ENCODE peak calls at places on chromosome 11, in four cellular contexts. K is caudate nucleus; D is stimulated activated CD4-positive, alpha-beta T cell treated with anti-CD3 and anti-CD28 coated beads, Interleukin-1b, Interleukin-23, amount 100 ng/mL, for 1 hour; V is uterus. F is an unnamed sample.

GRCh38 chr11:107044503-107044902 is 26.2 kb upstream of the GUCY1A2 start:
- DNase-seq in K (no peak), D (no peak), V (no peak), F (no peak)

GRCh38 chr11:71437879-71438278 is 10.3 kb downstream of the DHCR7 start:
- DNase-seq in K (no peak), D (no peak), V (no peak), F (no peak)

GRCh38 chr11:94493146-94493442 is 550 bp downstream of the MRE11 start:
- DNase-seq in K (no peak), D (no peak), V (no peak), F (no peak)

GRCh38 chr11:91981995-91982394 is 242.6 kb upstream of the FAT3 start:
- DNase-seq in K (no peak), D (no peak), V (peak), F (no peak)

GRCh38 chr11:30435488-30435887 is 112.6 kb downstream of the ARL14EP start:
- DNase-seq in K (no peak), D (no peak), V (no peak), F (no peak)

GRCh38 chr11:96065379-96065778 is 141.5 kb upstream of the MTMR2 start:
- DNase-seq in K (no peak), D (no peak), V (no peak), F (no peak)

GRCh38 chr11:27921472-27921871 is 186.5 kb downstream of the KIF18A start:
- DNase-seq in K (no peak), D (no peak), V (no peak), F (no peak)

GRCh38 chr11:61827573-61828378 is at the start of gene FADS2:
- DNase-seq in K (peak), D (peak), V (peak), F (peak)

GRCh38 chr11:36007127-36007824 is 63.4 kb downstream of the LDLRAD3 start:
- DNase-seq in K (no peak), D (no peak), V (no peak), F (no peak)

GRCh38 chr11:91686700-91687099 is 537.9 kb upstream of the FAT3 start:
- DNase-seq in K (no peak), D (no peak), V (no peak), F (no peak)

GRCh38 chr11:69704508-69705245 is 855 bp upstream of the FGF19 start:
- DNase-seq in K (no peak), D (no peak), V (no peak), F (no peak)

GRCh38 chr11:64846998-64847666 is 2.7 kb upstream of the CDC42BPG start:
- DNase-seq in K (peak), D (peak), V (peak), F (peak)

GRCh38 chr11:69654001-69654659 is 13.2 kb downstream of the CCND1 start:
- DNase-seq in K (no peak), D (no peak), V (no peak), F (no peak)

F was measured in amygdala.